ENCODE peak calls at places on chromosome X, in five cellular contexts. C is mammary epithelial cell, N is psoas muscle, K is adipocyte, P is mesenchymal stem cell. B is an unnamed sample.

GRCh38 chrX:123918106-123918721 is 43.3 kb upstream of the STAG2 start:
- DNase-seq in C (no peak), N (no peak), K (no peak), P (no peak), B (no peak)

GRCh38 chrX:130716822-130717405 is 186.1 kb downstream of the ENOX2 start:
- DNase-seq in C (no peak), N (no peak), K (no peak), P (no peak), B (peak)

GRCh38 chrX:149314031-149314430 is 191.1 kb downstream of the IDS start:
- DNase-seq in C (peak), N (no peak), K (no peak), P (no peak), B (peak)

GRCh38 chrX:140050906-140051305 is 85.6 kb upstream of the CXorf66 start:
- DNase-seq in C (no peak), N (no peak), K (peak), P (peak), B (peak)

GRCh38 chrX:156004256-156004655 is 6.8 kb downstream of the IL9R start:
- DNase-seq in C (no peak), N (no peak), K (peak), P (no peak), B (no peak)

GRCh38 chrX:24498975-24499374 is 33.9 kb downstream of the PDK3 start:
- DNase-seq in C (peak), N (no peak), K (peak), P (peak), B (peak)

GRCh38 chrX:19554786-19555185 is 39.5 kb upstream of the MAP3K15 start:
- DNase-seq in C (peak), N (no peak), K (peak), P (peak), B (peak)

GRCh38 chrX:18676470-18676869 is 4.6 kb upstream of the RS1 start:
- DNase-seq in C (no peak), N (no peak), K (no peak), P (peak), B (peak)

GRCh38 chrX:73855546-73855945 is 292.5 kb downstream of the CHIC1 start:
- DNase-seq in C (peak), N (peak), K (peak), P (peak), B (peak)

GRCh38 chrX:15438332-15438731 is 54.1 kb upstream of the VEGFD start:
- DNase-seq in C (no peak), N (no peak), K (no peak), P (no peak), B (no peak)

GRCh38 chrX:136754641-136755040 is 26.1 kb downstream of the ARHGEF6 start:
- DNase-seq in C (no peak), N (peak), K (no peak), P (no peak), B (no peak)

GRCh38 chrX:45767021-45767491 is 566.4 kb upstream of the DIPK2B start:
- DNase-seq in C (peak), N (no peak), K (peak), P (peak), B (peak)

GRCh38 chrX:86002076-86002896 is 45.1 kb downstream of the CHM start:
- DNase-seq in C (peak), N (no peak), K (no peak), P (peak), B (peak)

GRCh38 chrX:22057667-22058066 is 25.5 kb downstream of the PHEX start:
- DNase-seq in C (no peak), N (no peak), K (no peak), P (no peak), B (no peak)

GRCh38 chrX:119237526-119238035 is 1.5 kb downstream of the PGRMC1 start:
- DNase-seq in C (no peak), N (no peak), K (peak), P (no peak), B (no peak)

GRCh38 chrX:5458300-5458699 is 770.4 kb downstream of the NLGN4X start:
- DNase-seq in C (no peak), N (no peak), K (no peak), P (peak), B (no peak)

GRCh38 chrX:69156638-69157037 is 8.6 kb downstream of the PJA1 start:
- DNase-seq in C (no peak), N (no peak), K (no peak), P (no peak), B (no peak)

GRCh38 chrX:103253608-103254007 is 1.3 kb downstream of the TCEAL8 start:
- DNase-seq in C (no peak), N (no peak), K (peak), P (peak), B (peak)

GRCh38 chrX:102849396-102849795 is 87.7 kb upstream of the RAB40AL start:
- DNase-seq in C (no peak), N (no peak), K (no peak), P (no peak), B (no peak)

GRCh38 chrX:123188081-123188480 is 4.0 kb downstream of the GRIA3 start:
- DNase-seq in C (peak), N (no peak), K (peak), P (peak), B (no peak)

GRCh38 chrX:153724252-153725038 is at the start of the genes ABCD1 and BCAP31:
- DNase-seq in C (peak), N (peak), K (peak), P (peak), B (peak)

GRCh38 chrX:72203421-72203820 is 21.9 kb downstream of the PIN4 start:
- DNase-seq in C (no peak), N (no peak), K (no peak), P (no peak), B (no peak)

GRCh38 chrX:71184803-71185495 is 38.1 kb upstream of the GJB1 start:
- DNase-seq in C (no peak), N (no peak), K (no peak), P (no peak), B (no peak)

GRCh38 chrX:129654652-129655546 is at the start of gene APLN:
- DNase-seq in C (peak), N (peak), K (peak), P (peak), B (peak)

GRCh38 chrX:150460781-150461180 is 97.7 kb downstream of the MAMLD1 start:
- DNase-seq in C (no peak), N (no peak), K (no peak), P (no peak), B (no peak)

GRCh38 chrX:134836497-134836968 is 154.3 kb upstream of the SMIM10 start:
- DNase-seq in C (no peak), N (no peak), K (no peak), P (peak), B (peak)

GRCh38 chrX:71823391-71824057 is 60.4 kb downstream of the CXorf49B start:
- DNase-seq in C (no peak), N (no peak), K (no peak), P (no peak), B (no peak)

GRCh38 chrX:83516597-83516996 is 8.5 kb downstream of the POU3F4 start:
- DNase-seq in C (no peak), N (no peak), K (no peak), P (no peak), B (no peak)

GRCh38 chrX:44343412-44343942 is at the start of gene EFHC2:
- DNase-seq in C (no peak), N (peak), K (peak), P (peak), B (peak)

GRCh38 chrX:14228611-14229010 is 198.9 kb upstream of the GEMIN8 start:
- DNase-seq in C (peak), N (no peak), K (no peak), P (no peak), B (no peak)

GRCh38 chrX:25976683-25977310 is 161.3 kb upstream of the MAGEB18 start:
- DNase-seq in C (no peak), N (no peak), K (no peak), P (no peak), B (no peak)

GRCh38 chrX:1305411-1305810 is 31.2 kb upstream of the IL3RA start:
- DNase-seq in C (no peak), N (no peak), K (no peak), P (no peak), B (no peak)

GRCh38 chrX:39149761-39150160 is 348.5 kb downstream of the MID1IP1 start:
- DNase-seq in C (peak), N (peak), K (peak), P (peak), B (peak)

GRCh38 chrX:133053854-133054565 is 42.9 kb downstream of the USP26 start:
- DNase-seq in C (peak), N (no peak), K (peak), P (peak), B (peak)

GRCh38 chrX:102746134-102746584 is 25.6 kb downstream of the GPRASP3 start:
- DNase-seq in C (no peak), N (peak), K (peak), P (peak), B (peak)

GRCh38 chrX:39903343-39903742 is 194.4 kb downstream of the BCOR start:
- DNase-seq in C (peak), N (no peak), K (peak), P (peak), B (peak)

GRCh38 chrX:130682990-130683389 is 220.0 kb downstream of the ENOX2 start:
- DNase-seq in C (no peak), N (no peak), K (no peak), P (peak), B (no peak)

GRCh38 chrX:119604778-119605177 is 1.4 kb downstream of the NKRF start:
- DNase-seq in C (no peak), N (no peak), K (no peak), P (no peak), B (no peak)

DNA sequence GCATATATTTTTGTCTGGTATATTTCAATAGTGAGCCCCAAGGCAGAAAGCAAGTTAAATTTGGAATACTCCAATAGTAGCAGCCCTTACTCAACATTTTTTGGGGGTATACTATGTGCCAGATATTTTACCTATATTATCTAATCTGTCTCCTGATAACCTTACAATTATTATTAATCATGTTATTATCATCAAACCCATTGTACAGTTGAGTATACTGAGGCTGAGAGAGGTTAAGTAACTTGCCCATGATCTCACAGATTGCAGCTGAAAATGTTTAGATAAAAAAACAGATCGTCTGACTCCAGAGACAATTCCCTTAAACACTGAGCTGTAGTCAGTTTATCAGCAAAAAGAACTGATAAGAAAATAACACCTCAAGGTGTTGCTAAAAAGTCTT is 6.5 kb upstream of the RBBP7 start:
- DNase-seq in C (no peak), N (no peak), K (no peak), P (no peak), B (no peak)
- H3K4me3 ChIP-seq in C (no peak), N (no peak), K (no peak), P (no peak), B (no peak)

DNA sequence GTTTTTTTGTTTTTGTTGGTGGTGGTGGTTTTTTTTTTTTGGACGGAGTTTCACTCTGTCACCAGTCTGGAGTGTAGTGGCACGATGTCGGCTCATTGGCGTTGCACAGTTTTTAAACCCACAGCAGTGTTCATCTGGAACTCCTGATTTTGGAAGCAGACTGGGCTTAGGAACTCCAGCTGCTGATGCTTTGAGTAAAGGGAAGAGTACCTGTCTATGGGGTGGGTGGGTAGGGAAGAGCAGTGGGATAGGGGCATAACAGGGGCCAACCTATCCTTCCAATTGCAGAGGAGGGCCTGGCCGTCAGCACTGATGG is 2.0 kb downstream of the CD99 start:
- DNase-seq in C (no peak), N (no peak), K (no peak), P (peak), B (no peak)
- H3K4me3 ChIP-seq in C (no peak), N (peak), K (peak), P (peak), B (peak)

GRCh38 chrX:100647095-100647494 is 3.1 kb downstream of the SRPX2 start:
- DNase-seq in C (no peak), N (peak), K (peak), P (peak), B (peak)

GRCh38 chrX:100643212-100643611 is 787 bp upstream of the SRPX2 start:
- DNase-seq in C (peak), N (no peak), K (no peak), P (no peak), B (no peak)

GRCh38 chrX:100642296-100642695 is 1.7 kb upstream of the SRPX2 start:
- DNase-seq in C (no peak), N (no peak), K (no peak), P (no peak), B (no peak)

GRCh38 chrX:100645106-100645505 is 1.1 kb downstream of the SRPX2 start:
- DNase-seq in C (peak), N (no peak), K (peak), P (peak), B (no peak)

GRCh38 chrX:100643943-100644587 is at the start of gene SRPX2:
- DNase-seq in C (peak), N (peak), K (peak), P (peak), B (peak)
- H3K4me3 ChIP-seq in C (no peak), N (peak), K (peak), P (peak), B (peak)

GRCh38 chrX:50903387-50904027 is 7.0 kb upstream of the BMP15 start:
- DNase-seq in C (peak), N (no peak), K (peak), P (peak), B (peak)
- H3K4me3 ChIP-seq in C (no peak), N (no peak), K (no peak), P (no peak), B (no peak)

GRCh38 chrX:9953396-9953795 is 13.8 kb upstream of the CLDN34 start:
- DNase-seq in C (no peak), N (no peak), K (no peak), P (no peak), B (no peak)
- H3K4me3 ChIP-seq in C (no peak), N (no peak), K (no peak), P (no peak), B (no peak)

GRCh38 chrX:56564921-56565861 is 1.8 kb downstream of the UBQLN2 start:
- DNase-seq in C (peak), N (no peak), K (peak), P (no peak), B (peak)
- H3K4me3 ChIP-seq in C (peak), N (peak), K (peak), P (peak), B (peak)

GRCh38 chrX:154749856-154750255 is 1.0 kb downstream of the GAB3 start:
- DNase-seq in C (no peak), N (no peak), K (no peak), P (peak), B (no peak)

GRCh38 chrX:154748712-154749339 is 2.1 kb downstream of the GAB3 start:
- DNase-seq in C (peak), N (no peak), K (peak), P (peak), B (peak)

GRCh38 chrX:154750301-154751120 is at the start of gene GAB3:
- DNase-seq in C (no peak), N (peak), K (peak), P (peak), B (no peak)

GRCh38 chrX:154751669-154752271 is 893 bp upstream of the GAB3 start:
- DNase-seq in C (no peak), N (no peak), K (no peak), P (no peak), B (no peak)

GRCh38 chrX:154751121-154751668 is 318 bp upstream of the GAB3 start:
- DNase-seq in C (no peak), N (no peak), K (no peak), P (no peak), B (no peak)
- H3K4me3 ChIP-seq in C (no peak), N (peak), K (peak), P (peak), B (peak)

DNA sequence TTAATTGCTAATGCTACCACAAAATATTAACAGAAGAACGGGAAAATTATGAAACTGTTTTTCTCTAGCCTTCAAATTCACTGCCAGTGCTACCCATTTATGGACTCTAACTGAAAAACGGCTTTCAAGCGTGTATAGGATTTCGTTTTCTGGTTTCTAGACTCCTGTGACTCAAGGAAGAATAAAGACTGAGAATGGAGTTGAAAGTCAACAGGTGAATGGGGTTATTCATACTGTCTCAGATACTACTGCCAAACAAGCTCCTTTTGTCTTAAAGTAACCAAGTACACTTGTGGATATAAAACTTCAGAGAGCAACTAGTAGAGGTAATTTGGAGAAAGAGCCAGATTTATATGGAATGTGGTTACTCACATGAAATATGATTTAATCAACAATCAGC is 251.1 kb upstream of the ITM2A start:
- DNase-seq in C (no peak), N (no peak), K (no peak), P (no peak), B (no peak)
- H3K4me3 ChIP-seq in C (no peak), N (no peak), K (no peak), P (no peak), B (no peak)